ENCODE peak calls at places on chromosome 7, in four cellular contexts. B, F, W and C are unnamed samples.

GRCh38 chr7:33185786-33186185 is 56.4 kb downstream of the BBS9 start:
- DNase-seq in W (no peak), F (peak), B (peak), C (peak)

GRCh38 chr7:113775401-113775800 is 143.4 kb downstream of the PPP1R3A start:
- DNase-seq in W (no peak), B (no peak), F (no peak), C (no peak)

GRCh38 chr7:22663319-22663718 is 63.7 kb upstream of the IL6 start:
- DNase-seq in W (no peak), F (no peak), B (no peak), C (no peak)

GRCh38 chr7:156234666-156235494 is 405.7 kb upstream of the RNF32 start:
- DNase-seq in F (no peak), B (no peak), W (no peak), C (no peak)

GRCh38 chr7:139700505-139701235 is 77.1 kb downstream of the HIPK2 start:
- DNase-seq in F (no peak), W (no peak), B (no peak), C (no peak)

GRCh38 chr7:102467581-102468415 is 3.0 kb downstream of the LRWD1 start:
- DNase-seq in F (no peak), W (no peak), B (no peak), C (no peak)

GRCh38 chr7:68892211-68892610 is 706.1 kb upstream of the AUTS2 start:
- DNase-seq in W (no peak), F (no peak), B (no peak), C (no peak)

GRCh38 chr7:143225047-143225446 is 3.2 kb downstream of the TAS2R40 start:
- DNase-seq in F (no peak), B (no peak), W (no peak), C (no peak)

GRCh38 chr7:29408841-29409243 is 154.8 kb upstream of the PRR15 start:
- DNase-seq in B (peak), F (peak), W (peak), C (peak)

GRCh38 chr7:137667633-137668387 is 179.0 kb downstream of the DGKI start:
- DNase-seq in W (no peak), B (no peak), F (no peak), C (no peak)

GRCh38 chr7:134632937-134633540 is 13.6 kb upstream of the BPGM start:
- DNase-seq in B (peak), W (no peak), F (peak), C (peak)

GRCh38 chr7:31811650-31812461 is 124.8 kb downstream of the PPP1R17 start:
- DNase-seq in W (no peak), F (peak), B (no peak), C (no peak)

GRCh38 chr7:113918946-113919345 is at the start of gene PPP1R3A:
- DNase-seq in B (no peak), W (no peak), F (peak), C (no peak)

GRCh38 chr7:139691253-139691781 is 86.5 kb downstream of the HIPK2 start:
- DNase-seq in W (no peak), F (no peak), B (no peak), C (no peak)

GRCh38 chr7:41579961-41580935 is 122.6 kb downstream of the INHBA start:
- DNase-seq in B (no peak), F (no peak), W (no peak), C (no peak)
- TF ChIP-seq ELF4 in B (no peak), F (no peak), W (no peak), C (no peak)

DNA sequence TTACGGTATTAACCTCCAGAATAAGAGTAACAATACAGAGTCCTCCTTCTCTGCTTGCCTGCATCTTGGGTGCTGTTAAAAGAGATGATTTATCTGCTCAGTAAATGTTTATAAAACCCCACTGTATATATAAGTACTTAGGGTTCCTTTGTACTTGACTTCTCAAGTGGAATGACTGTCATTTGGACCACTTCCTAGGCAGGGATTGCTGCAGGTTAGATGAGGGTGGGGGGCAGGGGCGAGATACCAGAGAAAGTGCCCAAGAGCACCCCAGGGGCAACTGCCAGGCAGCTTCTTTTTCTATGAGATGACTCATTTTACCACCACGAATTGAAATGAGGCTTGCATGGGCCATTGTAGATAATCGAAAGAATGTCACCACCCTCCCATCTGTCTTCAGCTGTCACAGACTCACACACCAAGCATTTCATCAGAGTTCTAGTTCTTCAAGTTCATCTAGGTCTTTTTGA is 421.9 kb upstream of the GALNT17 start:
- DNase-seq in B (no peak), W (no peak), F (no peak), C (no peak)
- TF ChIP-seq ELF4 in B (no peak), W (no peak), F (no peak), C (no peak)

GRCh38 chr7:37832194-37832593 is 16.2 kb upstream of the NME8 start:
- DNase-seq in F (no peak), W (no peak), B (no peak), C (no peak)

GRCh38 chr7:37831214-37831613 is 17.2 kb upstream of the NME8 start:
- DNase-seq in F (no peak), B (no peak), W (no peak), C (no peak)

GRCh38 chr7:37833818-37834146 is 14.6 kb upstream of the NME8 start:
- DNase-seq in F (no peak), W (no peak), B (no peak), C (no peak)

GRCh38 chr7:37833107-37833817 is 15.1 kb upstream of the NME8 start:
- DNase-seq in B (peak), W (peak), F (peak), C (peak)
- TF ChIP-seq ELF4 in B (no peak), W (no peak), F (no peak), C (no peak)

DNA sequence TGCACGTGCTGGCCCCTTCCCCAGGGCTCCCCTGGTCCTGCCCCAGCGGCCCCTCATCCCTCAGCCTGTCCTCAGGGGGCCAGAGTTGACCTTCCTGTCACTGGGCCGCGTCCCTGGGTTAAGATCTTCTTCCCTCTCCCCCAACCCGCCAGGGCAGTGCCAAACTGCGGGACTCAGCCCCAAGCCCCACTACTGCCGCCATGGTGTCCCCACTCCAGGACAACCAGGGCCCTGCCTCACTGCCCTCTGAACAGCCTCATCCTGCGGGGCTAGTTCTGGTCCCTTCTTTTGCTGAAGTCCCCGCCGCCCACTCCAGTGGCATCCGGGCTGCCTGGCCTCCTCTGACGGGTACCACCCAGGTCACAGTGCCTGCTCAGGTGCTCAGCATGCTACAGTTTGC is 37.5 kb downstream of the UNCX start:
- DNase-seq in W (peak), B (no peak), F (no peak), C (no peak)
- TF ChIP-seq ELF4 in W (no peak), B (no peak), F (no peak), C (no peak)

GRCh38 chr7:2164646-2165045 is 68.1 kb downstream of the MAD1L1 start:
- DNase-seq in F (no peak), W (no peak), B (no peak), C (no peak)

GRCh38 chr7:2164156-2164555 is 68.6 kb downstream of the MAD1L1 start:
- DNase-seq in B (no peak), F (no peak), W (no peak), C (no peak)

GRCh38 chr7:2163565-2163964 is 69.2 kb downstream of the MAD1L1 start:
- DNase-seq in F (no peak), W (no peak), B (no peak), C (no peak)

GRCh38 chr7:2165239-2165609 is 67.5 kb downstream of the MAD1L1 start:
- DNase-seq in W (no peak), F (no peak), B (peak), C (no peak)

GRCh38 chr7:2162959-2163358 is 69.8 kb downstream of the MAD1L1 start:
- DNase-seq in W (peak), B (no peak), F (no peak), C (no peak)
- TF ChIP-seq ELF4 in W (no peak), B (no peak), F (no peak), C (no peak)

DNA sequence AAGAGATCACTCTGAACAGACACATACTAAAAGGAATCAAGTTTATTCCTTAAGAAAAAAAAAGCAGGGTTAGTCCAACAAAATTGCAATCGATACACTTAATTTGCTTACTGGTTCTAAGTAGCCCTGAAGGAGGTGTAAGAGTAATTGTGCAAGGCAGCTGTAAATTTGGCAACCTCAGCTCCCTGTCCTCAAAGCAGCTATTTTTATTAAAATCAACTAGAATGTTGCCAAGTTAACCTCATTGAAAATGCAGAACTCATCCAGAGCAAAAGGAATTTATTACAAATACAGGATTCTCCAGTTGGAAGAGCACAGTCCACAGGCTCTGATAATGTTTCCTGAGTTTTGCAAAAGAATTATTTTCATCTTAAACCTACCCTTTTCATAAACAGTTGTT is 691.3 kb downstream of the PHTF2 start:
- DNase-seq in F (no peak), W (no peak), B (no peak), C (no peak)
- TF ChIP-seq ELF4 in F (no peak), W (no peak), B (no peak), C (no peak)

DNA sequence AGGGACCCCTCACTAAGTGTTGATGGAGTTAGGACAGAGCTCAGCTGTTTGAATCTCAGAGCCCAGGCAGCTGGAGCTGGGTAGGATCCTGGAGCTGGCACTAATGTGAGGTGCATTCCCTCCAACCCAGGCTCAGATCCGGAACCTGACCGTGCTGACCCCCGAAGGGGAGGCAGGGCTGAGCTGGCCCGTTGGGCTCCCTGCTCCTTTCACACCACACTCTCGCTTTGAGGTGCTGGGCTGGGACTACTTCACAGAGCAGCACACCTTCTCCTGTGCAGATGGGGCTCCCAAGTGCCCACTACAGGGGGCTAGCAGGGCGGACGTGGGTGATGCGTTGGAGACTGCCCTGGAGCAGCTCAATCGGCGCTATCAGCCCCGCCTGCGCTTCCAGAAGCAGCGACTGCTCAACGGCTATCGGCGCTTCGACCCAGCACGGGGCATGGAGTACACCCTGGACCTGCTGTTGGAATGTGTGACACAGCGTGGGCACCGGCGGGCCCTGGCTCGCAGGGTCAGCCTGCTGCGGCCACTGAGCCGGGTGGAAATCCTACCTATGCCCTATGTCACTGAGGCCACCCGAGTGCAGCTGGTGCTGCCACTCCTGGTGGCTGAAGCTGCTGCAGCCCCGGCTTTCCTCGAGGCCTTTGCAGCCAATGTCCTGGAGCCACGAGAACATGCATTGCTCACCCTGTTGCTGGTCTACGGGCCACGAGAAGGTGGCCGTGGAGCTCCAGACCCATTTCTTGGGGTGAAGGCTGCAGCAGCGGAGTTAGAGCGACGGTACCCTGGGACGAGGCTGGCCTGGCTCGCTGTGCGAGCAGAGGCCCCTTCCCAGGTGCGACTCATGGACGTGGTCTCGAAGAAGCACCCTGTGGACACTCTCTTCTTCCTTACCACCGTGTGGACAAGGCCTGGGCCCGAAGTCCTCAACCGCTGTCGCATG is 5.2 kb downstream of the CHPF2 start:
- DNase-seq in B (no peak), F (no peak), W (no peak), C (no peak)
- TF ChIP-seq ELF4 in B (no peak), F (no peak), W (no peak), C (no peak)

GRCh38 chr7:44449531-44449930 is 40.9 kb downstream of the NUDCD3 start:
- DNase-seq in W (no peak), F (no peak), B (no peak), C (no peak)

GRCh38 chr7:44451123-44451522 is 39.3 kb downstream of the NUDCD3 start:
- DNase-seq in F (no peak), B (no peak), W (no peak), C (no peak)

GRCh38 chr7:44454348-44454747 is 36.1 kb downstream of the NUDCD3 start:
- DNase-seq in B (no peak), F (no peak), W (no peak), C (no peak)

GRCh38 chr7:44460325-44460724 is 30.1 kb downstream of the NUDCD3 start:
- DNase-seq in F (no peak), W (no peak), B (no peak), C (no peak)

GRCh38 chr7:44455155-44455554 is 35.3 kb downstream of the NUDCD3 start:
- DNase-seq in B (no peak), F (no peak), W (no peak), C (no peak)
- TF ChIP-seq ELF4 in B (no peak), F (no peak), W (no peak), C (no peak)

DNA sequence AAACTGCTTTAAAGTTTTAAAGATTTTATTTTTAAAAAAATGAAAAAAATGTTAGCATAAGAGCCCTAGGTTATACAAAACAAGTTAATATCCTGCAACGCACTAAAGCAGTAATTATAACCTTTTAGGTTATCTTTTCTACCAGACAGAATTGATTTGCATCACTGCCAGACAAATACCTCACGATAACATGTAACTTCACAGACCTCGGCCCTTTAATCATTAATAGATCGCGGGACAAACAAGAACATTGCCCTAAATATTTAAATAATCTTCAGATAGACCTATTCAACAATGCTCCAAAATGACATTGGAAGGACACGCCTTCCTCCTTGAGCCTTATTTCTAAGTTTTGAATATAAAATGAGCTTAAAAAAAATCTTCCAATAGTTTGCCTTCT is 23.8 kb upstream of the C7orf33 start:
- DNase-seq in F (no peak), B (no peak), W (no peak), C (no peak)
- TF ChIP-seq ELF4 in F (no peak), B (no peak), W (no peak), C (no peak)